ENCODE peak calls at places on chromosomes 16 and 17, in five cellular contexts. R, P, C, Q and O are unnamed samples.

GRCh38 chr16:87723224-87723619 is 42.6 kb downstream of the KLHDC4 start:
- DNase-seq in R (peak; percentile 71), P (peak; percentile 92), C (no peak), Q (no peak), O (peak; percentile 81)

GRCh38 chr17:77400445-77400870 is 259.7 kb downstream of the SEC14L1 start:
- DNase-seq in R (peak; percentile 64), P (peak; percentile 38), C (no peak), Q (no peak), O (peak; percentile 53)

GRCh38 chr17:64707077-64707591 is 45.0 kb upstream of the SMURF2 start:
- DNase-seq in R (peak; percentile 21), P (peak; percentile 99), C (peak; percentile 97), Q (peak; percentile 96), O (peak; percentile 99)

GRCh38 chr17:19018600-19018950 is 14.0 kb upstream of the FAM83G start:
- DNase-seq in R (no peak), P (no peak), C (no peak), Q (no peak), O (no peak)

GRCh38 chr16:65601781-65602180 is 479.9 kb upstream of the CDH11 start:
- DNase-seq in R (no peak), P (peak; percentile 11), C (peak; percentile 2), Q (no peak), O (peak; percentile 83)

GRCh38 chr16:89026121-89026612 is 49.2 kb upstream of the CBFA2T3 start:
- DNase-seq in R (no peak), P (no peak), C (no peak), Q (no peak), O (no peak)

GRCh38 chr16:89052824-89053724 is 40.6 kb upstream of the ACSF3 start:
- DNase-seq in R (no peak), P (no peak), C (peak; percentile 5), Q (no peak), O (peak; percentile 10)

GRCh38 chr17:56681561-56682266 is 88.2 kb downstream of the NOG start:
- DNase-seq in R (no peak), P (peak; percentile 81), C (peak; percentile 77), Q (no peak), O (peak; percentile 85)

GRCh38 chr16:7304257-7304656 is 28.4 kb upstream of the RBFOX1 start:
- DNase-seq in R (peak; percentile 19), P (no peak), C (no peak), Q (no peak), O (no peak)

GRCh38 chr16:78720416-78720815 is 621.0 kb downstream of the WWOX start:
- DNase-seq in R (no peak), P (no peak), C (no peak), Q (no peak), O (no peak)

GRCh38 chr16:80369559-80369958 is 171.2 kb upstream of the DYNLRB2 start:
- DNase-seq in R (peak; percentile 58), P (peak; percentile 61), C (peak; percentile 20), Q (peak; percentile 73), O (peak; percentile 66)

GRCh38 chr16:30052671-30053372 is 12.7 kb upstream of the ALDOA start:
- DNase-seq in R (peak; percentile 92), P (peak; percentile 91), C (no peak), Q (peak; percentile 97), O (peak; percentile 89)

GRCh38 chr17:37779554-37779953 is 34.7 kb upstream of the HNF1B start:
- DNase-seq in R (no peak), P (no peak), C (peak; percentile 27), Q (no peak), O (peak; percentile 84)

DNA sequence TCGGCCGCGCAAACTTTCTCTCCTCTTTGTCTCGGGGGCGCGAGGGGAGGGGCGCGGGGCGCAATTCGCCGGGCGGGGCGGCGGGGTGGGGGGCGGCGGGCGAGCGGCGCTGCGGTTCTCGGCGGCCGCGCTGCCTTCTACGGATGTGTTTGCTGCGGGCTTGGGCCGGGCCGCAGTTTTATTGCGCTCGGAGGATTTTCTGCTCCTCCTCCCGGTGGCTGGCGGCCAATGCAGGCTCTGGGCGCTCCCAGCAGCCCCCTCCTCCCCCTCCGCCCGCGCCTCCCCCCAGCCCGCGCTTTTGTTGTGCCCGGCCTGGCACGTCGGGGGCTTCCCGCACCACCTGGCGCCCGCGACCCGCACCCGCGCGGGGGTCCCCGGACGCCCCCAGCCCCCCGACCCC is at the start of gene TIMP2:
- DNase-seq in R (peak; percentile 90), P (peak; percentile 75), C (peak; percentile 49), Q (peak; percentile 98), O (peak; percentile 83)
- TF ChIP-seq CTCF in R (no peak), P (peak; percentile 26), C (peak; percentile 3), Q (no peak), O (no peak)

GRCh38 chr17:82830249-82830661 is 9.6 kb downstream of the ZNF750 start:
- DNase-seq in R (no peak), P (no peak), C (no peak), Q (peak; percentile 89), O (no peak)
- H3K4me3 ChIP-seq in R (no peak overlapping the region), P (no peak overlapping the region), C (no peak overlapping the region), Q (no peak overlapping the region), O (no peak overlapping the region)

GRCh38 chr16:15524966-15525365 is 90.6 kb downstream of the BMERB1 start:
- DNase-seq in R (no peak), P (no peak), C (no peak), Q (no peak), O (no peak)
- TF ChIP-seq CTCF in R (no peak), P (no peak), C (no peak), Q (no peak), O (no peak)

DNA sequence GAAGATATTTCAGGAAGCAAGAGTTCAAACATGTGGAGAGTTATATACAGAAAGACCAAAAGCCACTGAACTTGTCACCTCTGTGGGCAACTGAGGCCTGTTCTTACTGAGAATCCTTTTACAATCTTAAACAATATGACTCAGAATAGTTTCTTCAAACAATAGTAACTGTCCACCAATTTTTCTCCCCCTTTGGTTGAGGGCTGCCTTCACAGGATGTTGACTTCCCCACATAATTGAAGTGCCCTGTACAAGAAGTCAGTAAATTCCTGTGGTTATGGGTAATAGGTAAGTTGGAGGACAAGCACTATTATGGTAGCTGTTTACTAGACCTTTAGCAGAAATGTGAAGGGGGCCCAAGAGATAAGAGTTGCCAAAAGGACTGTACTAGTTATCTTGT is 215.8 kb downstream of the CDH8 start:
- DNase-seq in R (no peak), P (peak; percentile 51), C (no peak), Q (no peak), O (no peak)
- H3K4me3 ChIP-seq in R (no peak overlapping the region), P (no peak overlapping the region), C (no peak overlapping the region), Q (no peak overlapping the region), O (no peak overlapping the region)

DNA sequence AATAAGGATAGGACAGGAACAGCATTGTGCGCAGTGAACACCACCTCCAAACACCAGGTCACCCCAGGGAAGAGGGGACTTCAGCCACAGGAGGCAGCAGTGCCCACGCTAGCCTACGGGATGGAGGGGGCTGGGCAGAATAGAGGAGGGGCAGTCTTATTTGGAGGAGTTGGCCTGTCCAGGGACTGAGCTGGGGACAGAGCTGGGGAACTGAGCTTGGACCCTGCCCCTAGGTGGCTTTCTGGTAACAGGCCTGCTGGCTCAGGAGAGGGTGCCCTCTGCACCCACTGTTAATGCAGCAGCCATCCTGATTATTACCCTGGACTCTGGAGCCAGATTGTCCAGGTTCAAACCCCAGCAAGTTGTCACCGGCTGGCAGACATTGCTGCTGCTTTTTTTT is 9.3 kb downstream of the CCDC102A start:
- DNase-seq in R (no peak), P (no peak), C (no peak), Q (no peak), O (no peak)
- TF ChIP-seq CTCF in R (no peak), P (peak; percentile 6), C (no peak), Q (no peak), O (no peak)

GRCh38 chr16:24980077-24980793 is 34.9 kb downstream of the ARHGAP17 start:
- DNase-seq in R (no peak), P (no peak), C (no peak), Q (no peak), O (peak; percentile 27)
- H3K4me3 ChIP-seq in R (no peak overlapping the region), P (no peak overlapping the region), C (no peak overlapping the region), Q (no peak overlapping the region), O (no peak overlapping the region)

DNA sequence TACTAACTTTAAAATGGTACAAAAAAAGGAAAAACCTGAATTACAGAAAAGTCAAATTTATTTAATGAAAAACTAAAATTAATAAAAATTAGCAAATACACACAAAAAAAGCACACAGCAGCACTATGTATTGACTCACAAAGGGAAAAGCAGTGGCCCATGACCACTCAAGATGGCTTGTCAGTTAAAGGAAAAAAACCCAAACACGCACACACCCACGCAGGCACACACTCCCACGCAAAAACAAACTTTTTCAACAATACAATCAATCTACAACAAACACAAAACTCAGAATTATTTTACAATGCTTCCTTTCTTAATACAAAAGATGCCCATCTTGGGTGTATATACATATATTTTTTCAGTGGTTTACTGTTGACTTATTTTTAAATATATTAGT is 24.2 kb downstream of the SIAH1 start:
- DNase-seq in R (no peak), P (no peak), C (no peak), Q (no peak), O (no peak)
- TF ChIP-seq CTCF in R (no peak), P (no peak), C (no peak), Q (no peak), O (no peak)

DNA sequence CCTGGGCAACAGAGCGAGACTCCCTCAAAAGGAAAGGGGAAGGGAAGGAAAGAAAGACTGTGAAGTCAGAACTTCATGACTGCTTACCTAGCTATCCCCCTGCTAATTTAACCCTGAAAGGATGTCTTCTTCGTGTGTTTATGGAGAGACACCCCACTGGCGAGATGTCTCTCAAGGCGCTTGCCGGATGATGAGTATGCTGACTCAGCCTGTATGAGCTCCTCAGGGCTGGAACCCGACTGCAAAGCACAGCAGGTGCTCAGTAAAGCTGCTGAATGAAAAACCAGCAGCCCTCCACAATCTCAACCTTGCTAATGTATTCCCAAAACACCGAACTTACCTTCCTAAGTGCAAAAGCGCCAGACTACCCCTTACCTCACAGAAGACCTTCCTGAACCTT is 2.3 kb downstream of the ANKFY1 start:
- DNase-seq in R (no peak), P (no peak), C (no peak), Q (no peak), O (no peak)
- H3K4me3 ChIP-seq in R (no peak overlapping the region), P (no peak overlapping the region), C (no peak overlapping the region), Q (no peak overlapping the region), O (no peak overlapping the region)

GRCh38 chr16:13426279-13426678 is 493.7 kb upstream of the ERCC4 start:
- DNase-seq in R (no peak), P (no peak), C (no peak), Q (no peak), O (no peak)
- TF ChIP-seq CTCF in R (no peak), P (peak; percentile 17), C (no peak), Q (no peak), O (no peak)